ENCODE peak calls at places on chromosomes 5 and 9, in six cellular contexts. I is stimulated activated CD8-positive, alpha-beta memory T cell treated with anti-CD3 and anti-CD28 coated beads, Interleukin-4, amount 100 ng/mL, for 1 hour; M is stimulated activated CD4-positive, alpha-beta T cell treated with anti-CD3 and anti-CD28 coated beads, Interleukin-15, amount 100 ng/mL, for 48 hours; D is heart right ventricle; S is AML-193; Q is HTR-8/SVneo. A is an unnamed sample.

GRCh38 chr5:149959406-149960236 is 937 bp upstream of the SLC26A2 start:
- DNase-seq in I (no peak), Q (peak), S (peak), D (no peak), M (peak), A (no peak)

GRCh38 chr9:113737414-113738271 is 138.5 kb upstream of the ZNF618 start:
- DNase-seq in M (no peak), Q (peak), D (no peak), S (peak), I (no peak), A (no peak)

GRCh38 chr5:12023614-12024241 is 119.5 kb upstream of the CTNND2 start:
- DNase-seq in S (peak), I (no peak), M (no peak), D (no peak), Q (peak), A (no peak)

GRCh38 chr5:152593388-152593787 is 188.3 kb upstream of the NMUR2 start:
- DNase-seq in S (no peak), I (no peak), M (no peak), Q (no peak), D (no peak), A (no peak)

GRCh38 chr5:95733100-95733499 is 2.0 kb downstream of the RHOBTB3 start:
- DNase-seq in Q (no peak), S (no peak), M (no peak), D (no peak), I (no peak), A (no peak)

GRCh38 chr5:138338411-138339085 is 482 bp downstream of the FAM53C start:
- DNase-seq in S (no peak), D (no peak), M (no peak), Q (no peak), I (no peak), A (no peak)

GRCh38 chr5:77012601-77013000 is 17.6 kb upstream of the AGGF1 start:
- DNase-seq in D (no peak), I (no peak), M (no peak), Q (no peak), S (no peak), A (no peak)

GRCh38 chr9:125747053-125747764 is at the start of gene PBX3:
- DNase-seq in D (peak), Q (no peak), I (no peak), S (no peak), M (no peak), A (no peak)

GRCh38 chr5:172274951-172275753 is 8.4 kb downstream of the UBTD2 start:
- DNase-seq in S (no peak), Q (no peak), M (peak), D (no peak), I (no peak), A (no peak)